ENCODE peak calls at places on chromosomes 5 and 9, in four cellular contexts. One of them, this sample, is unnamed.

GRCh38 chr9:35649431-35650340 is 1.0 kb downstream of the SIT1 start:
- DNase-seq in brain microvascular endothelial cell: no peak
- DNase-seq in psoas muscle: no peak
- DNase-seq in AG10803: no peak
- DNase-seq in this sample: no peak

GRCh38 chr9:1296331-1296730 is 246.2 kb downstream of the DMRT2 start:
- DNase-seq in AG10803: no peak
- DNase-seq in brain microvascular endothelial cell: no peak
- DNase-seq in psoas muscle: no peak
- DNase-seq in this sample: no peak

GRCh38 chr9:3480353-3480655 is 45.5 kb downstream of the RFX3 start:
- DNase-seq in brain microvascular endothelial cell: no peak
- DNase-seq in AG10803: no peak
- DNase-seq in psoas muscle: no peak
- DNase-seq in this sample: no peak

GRCh38 chr9:107635803-107636174 is 146.2 kb upstream of the KLF4 start:
- DNase-seq in AG10803: no peak
- DNase-seq in psoas muscle: no peak
- DNase-seq in brain microvascular endothelial cell: no peak
- DNase-seq in this sample: no peak

GRCh38 chr9:82991684-82992083 is 71.3 kb downstream of the RASEF start:
- DNase-seq in psoas muscle: no peak
- DNase-seq in AG10803: no peak
- DNase-seq in brain microvascular endothelial cell: peak; percentile 7
- DNase-seq in this sample: no peak

GRCh38 chr5:109335114-109335513 is 74.7 kb downstream of the PJA2 start:
- DNase-seq in brain microvascular endothelial cell: no peak
- DNase-seq in AG10803: no peak
- DNase-seq in psoas muscle: no peak
- DNase-seq in this sample: no peak

GRCh38 chr5:10863763-10864383 is 102.8 kb upstream of the DAP start:
- DNase-seq in psoas muscle: no peak
- DNase-seq in brain microvascular endothelial cell: peak; percentile 65
- DNase-seq in AG10803: peak; percentile 33
- DNase-seq in this sample: no peak

GRCh38 chr5:14342306-14342705 is 199.2 kb downstream of the TRIO start:
- DNase-seq in psoas muscle: no peak
- DNase-seq in AG10803: peak; percentile 21
- DNase-seq in brain microvascular endothelial cell: peak; percentile 24
- DNase-seq in this sample: no peak

GRCh38 chr5:176816043-176816745 is 5.8 kb downstream of the UNC5A start:
- DNase-seq in AG10803: no peak
- DNase-seq in psoas muscle: no peak
- DNase-seq in brain microvascular endothelial cell: no peak
- DNase-seq in this sample: no peak

GRCh38 chr5:72204946-72205345 is 97.7 kb downstream of the MAP1B start:
- DNase-seq in AG10803: peak; percentile 46
- DNase-seq in brain microvascular endothelial cell: no peak
- DNase-seq in psoas muscle: no peak
- DNase-seq in this sample: no peak

GRCh38 chr5:180494510-180495181 is 467 bp downstream of the CNOT6 start:
- DNase-seq in AG10803: peak; percentile 26
- DNase-seq in brain microvascular endothelial cell: no peak
- DNase-seq in psoas muscle: peak; percentile 60
- DNase-seq in this sample: no peak

GRCh38 chr5:15821506-15821905 is 321.5 kb downstream of the FBXL7 start:
- DNase-seq in psoas muscle: no peak
- DNase-seq in brain microvascular endothelial cell: peak; percentile 42
- DNase-seq in AG10803: peak; percentile 53
- DNase-seq in this sample: no peak

GRCh38 chr5:34524123-34524522 is 132.0 kb upstream of the RAI14 start:
- DNase-seq in brain microvascular endothelial cell: peak; percentile 85
- DNase-seq in AG10803: peak; percentile 81
- DNase-seq in psoas muscle: no peak
- DNase-seq in this sample: peak; percentile 34

GRCh38 chr9:137666950-137667670 is 48.3 kb downstream of the EHMT1 start:
- DNase-seq in psoas muscle: no peak
- DNase-seq in brain microvascular endothelial cell: no peak
- DNase-seq in AG10803: no peak
- DNase-seq in this sample: no peak

GRCh38 chr9:10268500-10269485 is 344.0 kb downstream of the PTPRD start:
- DNase-seq in brain microvascular endothelial cell: peak; percentile 77
- DNase-seq in AG10803: no peak
- DNase-seq in psoas muscle: no peak
- DNase-seq in this sample: no peak

GRCh38 chr9:130912932-130913598 is 16.5 kb upstream of the QRFP start:
- DNase-seq in AG10803: peak; percentile 76
- DNase-seq in brain microvascular endothelial cell: peak; percentile 49
- DNase-seq in psoas muscle: peak; percentile 87
- DNase-seq in this sample: peak; percentile 21

GRCh38 chr5:112614285-112614684 is 123.4 kb upstream of the APC start:
- DNase-seq in brain microvascular endothelial cell: no peak
- DNase-seq in psoas muscle: no peak
- DNase-seq in AG10803: no peak
- DNase-seq in this sample: no peak

GRCh38 chr9:106696804-106697203 is 166.2 kb upstream of the ZNF462 start:
- DNase-seq in psoas muscle: no peak
- DNase-seq in AG10803: no peak
- DNase-seq in brain microvascular endothelial cell: no peak
- DNase-seq in this sample: no peak

GRCh38 chr9:107740088-107740980 is 250.8 kb upstream of the KLF4 start:
- DNase-seq in AG10803: peak; percentile 43
- DNase-seq in brain microvascular endothelial cell: no peak
- DNase-seq in psoas muscle: no peak
- DNase-seq in this sample: no peak

GRCh38 chr5:1876708-1877433 is 5.9 kb downstream of the IRX4 start:
- DNase-seq in AG10803: no peak
- DNase-seq in brain microvascular endothelial cell: no peak
- DNase-seq in psoas muscle: no peak
- DNase-seq in this sample: no peak

GRCh38 chr5:80231243-80231642 is 24.6 kb downstream of the SERINC5 start:
- DNase-seq in psoas muscle: no peak
- DNase-seq in brain microvascular endothelial cell: peak; percentile 81
- DNase-seq in AG10803: peak; percentile 61
- DNase-seq in this sample: peak; percentile 44

GRCh38 chr5:117414926-117415325 is 840.3 kb upstream of the SEMA6A start:
- DNase-seq in psoas muscle: no peak
- DNase-seq in brain microvascular endothelial cell: peak; percentile 70
- DNase-seq in AG10803: no peak
- DNase-seq in this sample: no peak

DNA sequence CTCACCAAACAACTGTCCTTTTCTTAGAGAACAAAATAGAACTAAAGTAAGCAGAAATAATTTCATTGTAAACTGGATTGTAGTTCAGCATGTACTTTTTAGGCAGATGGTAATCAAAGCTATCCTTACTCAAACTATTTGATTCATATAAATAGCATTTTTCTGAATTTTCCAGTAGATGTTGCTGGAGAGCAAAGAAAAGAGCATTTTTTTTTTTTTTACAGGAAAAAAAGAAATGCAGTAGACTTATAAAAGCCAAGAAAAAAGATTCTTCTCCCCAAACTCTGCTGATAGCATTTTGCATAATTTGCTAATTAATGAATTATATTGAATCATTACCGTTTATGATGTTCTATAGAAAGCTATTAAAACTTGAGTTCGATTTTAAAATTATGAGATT is 715.3 kb upstream of the WWC1 start:
- DNase-seq in psoas muscle: no peak
- DNase-seq in AG10803: peak; percentile 37
- DNase-seq in brain microvascular endothelial cell: no peak
- DNase-seq in this sample: no peak
- H3K4me3 ChIP-seq in psoas muscle: no peak overlapping the region
- H3K4me3 ChIP-seq in AG10803: peak overlapping the region; percentile 62
- H3K4me3 ChIP-seq in brain microvascular endothelial cell: no peak overlapping the region
- H3K4me3 ChIP-seq in this sample: no peak overlapping the region

GRCh38 chr5:43042176-43042625 is 2.1 kb upstream of the ANXA2R start:
- DNase-seq in psoas muscle: peak; percentile 90
- DNase-seq in AG10803: peak; percentile 78
- DNase-seq in brain microvascular endothelial cell: peak; percentile 66
- DNase-seq in this sample: no peak
- TF ChIP-seq CTCF in psoas muscle: peak; percentile 21
- TF ChIP-seq CTCF in AG10803: no peak
- TF ChIP-seq CTCF in brain microvascular endothelial cell: peak; percentile 46
- TF ChIP-seq CTCF in this sample: peak; percentile 19

GRCh38 chr9:90007516-90008430 is 403.0 kb downstream of the GADD45G start:
- DNase-seq in psoas muscle: no peak
- DNase-seq in brain microvascular endothelial cell: peak; percentile 82
- DNase-seq in AG10803: peak; percentile 87
- DNase-seq in this sample: peak; percentile 21
- H3K4me3 ChIP-seq in psoas muscle: no peak overlapping the region
- H3K4me3 ChIP-seq in brain microvascular endothelial cell: no peak overlapping the region
- H3K4me3 ChIP-seq in AG10803: no peak overlapping the region
- H3K4me3 ChIP-seq in this sample: no peak overlapping the region

GRCh38 chr9:93270976-93271375 is 87.0 kb downstream of the WNK2 start:
- DNase-seq in brain microvascular endothelial cell: no peak
- DNase-seq in psoas muscle: no peak
- DNase-seq in AG10803: no peak
- DNase-seq in this sample: no peak

GRCh38 chr9:93278164-93278563 is 94.2 kb downstream of the WNK2 start:
- DNase-seq in psoas muscle: no peak
- DNase-seq in AG10803: no peak
- DNase-seq in brain microvascular endothelial cell: no peak
- DNase-seq in this sample: no peak

GRCh38 chr9:93280661-93281259 is 96.8 kb downstream of the WNK2 start:
- DNase-seq in brain microvascular endothelial cell: no peak
- DNase-seq in psoas muscle: no peak
- DNase-seq in AG10803: no peak
- DNase-seq in this sample: no peak

DNA sequence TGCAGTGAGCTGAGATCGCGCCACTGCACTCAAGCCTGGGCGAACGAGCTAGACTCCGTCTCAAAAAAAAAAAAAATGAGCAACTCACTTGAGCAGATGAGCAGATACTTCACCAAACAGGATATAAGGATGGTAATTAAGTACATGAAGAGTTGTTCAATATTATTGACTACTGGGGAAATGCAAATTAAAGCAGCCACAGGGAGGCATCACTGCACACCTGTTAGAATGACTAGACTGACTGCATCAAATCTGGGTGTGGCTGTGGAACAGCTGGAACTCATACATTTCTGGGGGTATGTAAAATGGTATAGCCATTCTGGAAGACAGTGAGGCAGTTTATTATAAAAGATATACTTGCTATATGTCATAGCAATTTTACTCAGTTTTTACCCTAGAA is 93.0 kb downstream of the WNK2 start:
- DNase-seq in AG10803: no peak
- DNase-seq in psoas muscle: no peak
- DNase-seq in brain microvascular endothelial cell: no peak
- DNase-seq in this sample: no peak
- TF ChIP-seq CTCF in AG10803: no peak
- TF ChIP-seq CTCF in psoas muscle: no peak
- TF ChIP-seq CTCF in brain microvascular endothelial cell: no peak
- TF ChIP-seq CTCF in this sample: no peak

This sample was measured in AG09309.